ENCODE peak calls at places on chromosomes 12 and 14, in four cellular contexts. M is endodermal cell, V is right cardiac atrium, N is pancreas. R is an unnamed sample.

GRCh38 chr14:92443741-92444140 is 69.8 kb upstream of the RIN3 start:
- DNase-seq in M (no peak), V (no peak), N (no peak), R (no peak)

GRCh38 chr12:53868516-53868986 is 70.1 kb upstream of the HOXC13 start:
- DNase-seq in M (no peak), V (no peak), N (no peak), R (no peak)

GRCh38 chr12:114439833-114440449 is 34.0 kb upstream of the TBX5 start:
- DNase-seq in M (peak; percentile 72), V (no peak), N (no peak), R (no peak)

GRCh38 chr12:80186727-80187217 is 87.4 kb downstream of the OTOGL start:
- DNase-seq in M (peak; percentile 81), V (peak; percentile 57), N (no peak), R (no peak)

GRCh38 chr14:55125403-55125802 is 3.6 kb upstream of the LGALS3 start:
- DNase-seq in M (no peak), V (peak; percentile 70), N (no peak), R (no peak)

GRCh38 chr12:107468182-107468581 is 217.4 kb upstream of the PWP1 start:
- DNase-seq in M (no peak), V (no peak), N (no peak), R (no peak)

GRCh38 chr12:114547636-114548035 is 136.3 kb downstream of the TBX3 start:
- DNase-seq in M (peak; percentile 79), V (no peak), N (no peak), R (no peak)

GRCh38 chr12:3236345-3237153 is 159.4 kb downstream of the TSPAN9 start:
- DNase-seq in M (peak; percentile 94), V (peak; percentile 71), N (no peak), R (no peak)

GRCh38 chr14:97107070-97107469 is 309.9 kb downstream of the VRK1 start:
- DNase-seq in M (no peak), V (no peak), N (no peak), R (no peak)

GRCh38 chr14:68247867-68248266 is 428.3 kb downstream of the RAD51B start:
- DNase-seq in M (no peak), V (peak; percentile 42), N (no peak), R (no peak)
- H3K4me1 ChIP-seq in M (peaks cover 8% of the 10 kb centered on the region), V (peaks cover 20% of the 10 kb centered on the region), N (peaks cover 72% of the 10 kb centered on the region), R (peaks cover 66% of the 10 kb centered on the region)

DNA sequence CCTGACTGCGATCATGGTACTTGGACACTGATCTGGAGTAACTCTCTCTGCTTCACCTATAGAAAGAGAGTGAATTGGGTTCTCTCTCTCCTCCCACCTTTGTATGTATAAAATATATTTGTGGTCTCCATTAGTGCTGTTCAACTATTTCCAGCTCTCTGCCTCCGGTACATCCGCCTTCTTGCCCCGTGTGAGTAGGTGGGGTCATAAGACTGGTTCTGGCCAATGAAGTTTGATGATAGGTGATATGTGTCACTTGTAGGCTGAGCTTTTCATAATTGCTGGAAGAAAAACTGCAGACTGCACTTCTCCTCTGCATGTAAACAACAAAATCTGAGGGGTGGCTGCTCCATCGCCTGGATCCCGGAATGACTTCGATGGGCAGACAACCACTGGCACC is 210.4 kb downstream of the EXOC5 start:
- DNase-seq in M (no peak), V (no peak), N (peak; percentile 33), R (no peak)
- H3K4me1 ChIP-seq in M (peaks cover 37% of the 10 kb centered on the region), V (no peaks in the 10 kb centered on the region), N (peaks cover 38% of the 10 kb centered on the region), R (no peaks in the 10 kb centered on the region)

GRCh38 chr12:69087986-69088385 is 151.4 kb upstream of the CPSF6 start:
- DNase-seq in M (no peak), V (no peak), N (no peak), R (no peak)
- H3K4me1 ChIP-seq in M (peaks cover 4% of the 10 kb centered on the region), V (no peaks in the 10 kb centered on the region), N (no peaks in the 10 kb centered on the region), R (no peaks in the 10 kb centered on the region)

GRCh38 chr12:62725781-62726180 is 209.2 kb downstream of the PPM1H start:
- DNase-seq in M (no peak), V (no peak), N (no peak), R (no peak)

GRCh38 chr12:62732861-62733427 is 202.0 kb downstream of the PPM1H start:
- DNase-seq in M (no peak), V (no peak), N (no peak), R (no peak)

GRCh38 chr12:62726471-62726980 is 208.4 kb downstream of the PPM1H start:
- DNase-seq in M (no peak), V (no peak), N (no peak), R (no peak)

GRCh38 chr12:62731378-62731710 is 203.6 kb downstream of the PPM1H start:
- DNase-seq in M (no peak), V (no peak), N (no peak), R (no peak)

GRCh38 chr12:62730649-62731377 is 204.1 kb downstream of the PPM1H start:
- DNase-seq in M (no peak), V (no peak), N (no peak), R (no peak)
- H3K4me1 ChIP-seq in M (peaks cover 3% of the 10 kb centered on the region), V (peaks cover 6% of the 10 kb centered on the region), N (peaks cover 10% of the 10 kb centered on the region), R (peaks cover 25% of the 10 kb centered on the region)

DNA sequence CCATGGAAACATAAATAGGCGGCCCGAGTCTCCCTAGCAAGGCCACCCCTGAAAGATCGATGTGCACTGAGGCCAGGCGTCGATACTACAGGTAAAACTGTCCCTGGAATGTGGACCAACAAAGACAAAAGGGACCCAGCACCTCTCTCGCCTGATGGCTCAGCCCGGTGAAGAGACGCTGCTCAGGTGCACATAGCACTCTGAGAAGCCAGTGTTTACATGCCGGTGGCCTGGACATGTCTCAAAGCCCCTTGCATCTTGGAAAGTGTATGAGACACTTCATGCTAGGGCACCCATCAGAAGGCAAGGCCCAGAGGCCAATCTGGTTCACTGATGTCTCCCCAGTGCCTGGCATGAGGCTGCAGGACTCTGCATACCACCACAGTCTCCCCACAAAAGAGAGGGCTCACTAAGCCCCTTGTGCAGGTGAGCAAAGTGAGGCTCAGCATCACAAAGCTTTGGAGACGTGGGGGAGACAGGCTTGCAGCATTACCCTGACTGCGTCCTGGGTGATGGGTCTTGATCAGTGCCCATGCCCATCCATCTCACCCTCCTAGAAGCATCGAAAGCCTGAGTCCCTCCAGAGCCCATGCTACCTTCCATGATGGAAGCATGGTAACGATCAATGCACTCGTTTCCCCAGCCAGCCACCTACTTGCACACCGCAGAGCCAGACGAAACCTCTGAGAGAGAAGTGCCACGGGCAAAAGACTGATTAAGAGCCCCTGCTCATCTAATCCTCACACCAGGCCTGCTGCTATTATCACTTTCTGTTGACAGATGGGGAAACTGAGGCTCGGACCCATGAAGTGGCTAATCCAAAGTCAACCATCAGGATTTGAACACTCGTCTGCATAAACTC is 16.1 kb downstream of the BCL11B start:
- DNase-seq in M (no peak), V (no peak), N (no peak), R (no peak)
- H3K4me1 ChIP-seq in M (peaks cover 5% of the 10 kb centered on the region), V (no peaks in the 10 kb centered on the region), N (no peaks in the 10 kb centered on the region), R (no peaks in the 10 kb centered on the region)

DNA sequence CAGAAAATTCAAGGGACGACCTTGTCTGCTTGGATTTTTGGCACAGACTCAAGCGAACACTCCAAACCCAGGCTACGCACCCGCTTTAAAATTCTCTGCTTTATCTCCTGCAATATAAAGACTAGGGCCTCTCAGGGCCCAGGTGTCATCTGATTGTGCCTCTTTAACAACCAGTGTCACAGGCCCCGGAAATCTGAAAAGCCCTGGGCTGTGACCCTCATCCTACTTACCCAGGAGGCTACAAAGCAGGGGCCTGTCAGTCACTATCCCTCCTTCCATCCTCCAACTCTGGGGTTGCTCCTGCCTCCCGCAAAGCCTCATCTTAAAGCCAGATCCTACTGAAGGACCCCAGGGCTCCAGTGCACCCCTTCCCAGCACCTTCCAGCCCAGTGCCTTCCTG is 34.9 kb downstream of the CCDC88C start:
- DNase-seq in M (no peak), V (no peak), N (no peak), R (no peak)
- H3K4me1 ChIP-seq in M (peaks cover 10% of the 10 kb centered on the region), V (peaks cover under 1% of the 10 kb centered on the region), N (peaks cover 21% of the 10 kb centered on the region), R (peaks cover 67% of the 10 kb centered on the region)

GRCh38 chr12:6219980-6220379 is 19.8 kb downstream of the CD9 start:
- DNase-seq in M (no peak), V (peak; percentile 62), N (no peak), R (no peak)
- H3K4me1 ChIP-seq in M (peaks cover 8% of the 10 kb centered on the region), V (peaks cover 13% of the 10 kb centered on the region), N (peaks cover 18% of the 10 kb centered on the region), R (peaks cover 23% of the 10 kb centered on the region)

DNA sequence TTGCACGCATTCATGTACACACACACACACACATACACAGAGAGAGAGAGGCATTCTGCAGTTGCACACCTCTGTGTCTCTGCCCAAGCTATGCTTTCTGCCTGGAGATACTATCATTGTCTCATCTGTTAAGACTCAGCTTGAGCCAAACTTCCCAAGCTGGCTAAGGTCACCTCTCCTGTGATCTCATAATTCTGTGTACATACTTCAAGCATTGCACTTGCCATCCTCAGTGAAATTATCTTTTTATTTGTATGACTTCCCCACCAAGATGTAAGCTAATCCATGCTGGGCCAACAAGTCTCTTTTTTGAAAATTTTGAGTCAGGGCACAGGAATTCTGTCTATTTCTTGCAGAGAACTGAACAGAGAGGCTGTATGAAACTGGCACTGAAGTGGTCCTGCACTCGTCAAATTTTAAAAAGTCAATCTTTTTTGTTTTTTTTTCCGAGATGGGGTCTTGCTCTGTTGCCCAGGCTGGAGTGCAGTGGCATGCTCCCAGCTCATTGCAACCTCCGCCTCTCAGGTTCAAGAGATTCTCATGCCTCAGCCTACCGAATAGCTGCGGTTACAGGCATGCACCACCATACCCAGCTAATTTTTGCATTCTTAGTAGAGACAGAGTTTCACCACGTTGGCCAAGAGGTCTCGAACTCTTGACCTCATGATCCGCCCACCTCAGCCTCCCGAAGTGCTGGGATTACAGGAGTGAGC is 44.3 kb downstream of the TMTC1 start:
- DNase-seq in M (no peak), V (no peak), N (no peak), R (no peak)
- H3K4me1 ChIP-seq in M (no peaks in the 10 kb centered on the region), V (peaks cover 12% of the 10 kb centered on the region), N (no peaks in the 10 kb centered on the region), R (no peaks in the 10 kb centered on the region)

R was measured in left lung.